ENCODE peak calls at places on chromosomes 2 and 18, in seven cellular contexts. U is CD4-positive, alpha-beta memory T cell; D is tibial artery; L is lower lobe of right lung; R is mucosa of descending colon; P is endothelial cell of umbilical vein; B is cardiac muscle cell. J is an unnamed sample. For H3K36me3, the result is how much of the 10 kb centered on the place peaks cover.

GRCh38 chr2:35989040-35989439 is 366.5 kb upstream of the CRIM1 start:
- DNase-seq in B (no peak), U (no peak), D (no peak), P (no peak), L (no peak), R (no peak), J (no peak)

GRCh38 chr18:47619771-47620170 is 310.7 kb downstream of the SMAD2 start:
- DNase-seq in P (no peak), R (no peak), U (no peak), B (no peak), D (no peak), L (no peak), J (no peak)

GRCh38 chr2:235768606-235769005 is 274.8 kb downstream of the AGAP1 start:
- DNase-seq in P (no peak), D (peak), R (no peak), B (no peak), L (no peak), U (no peak), J (no peak)

GRCh38 chr2:203035879-203036470 is 21.3 kb downstream of the NBEAL1 start:
- DNase-seq in P (no peak), U (no peak), B (no peak), D (no peak), R (no peak), L (no peak), J (no peak)

GRCh38 chr2:204172074-204172600 is 235.6 kb downstream of the ICOS start:
- DNase-seq in U (no peak), R (no peak), B (no peak), P (no peak), D (no peak), L (no peak), J (no peak)

GRCh38 chr18:44725300-44726096 is 44.8 kb downstream of the SETBP1 start:
- DNase-seq in U (peak), P (peak), B (no peak), R (peak), L (no peak), D (no peak), J (no peak)

GRCh38 chr18:5461056-5461455 is 82.7 kb downstream of the EPB41L3 start:
- DNase-seq in D (no peak), P (no peak), B (no peak), R (no peak), L (no peak), U (no peak), J (no peak)

GRCh38 chr2:146031158-146031557 is 1511.2 kb upstream of the ZEB2 start:
- DNase-seq in B (no peak), R (no peak), P (no peak), U (no peak), D (no peak), L (no peak), J (no peak)

GRCh38 chr2:181395871-181396574 is 61.2 kb upstream of the ITGA4 start:
- DNase-seq in U (no peak), D (no peak), L (no peak), B (no peak), P (no peak), R (no peak), J (no peak)

GRCh38 chr18:31658670-31659573 is 25.5 kb downstream of the B4GALT6 start:
- DNase-seq in P (no peak), B (no peak), R (no peak), U (no peak), L (no peak), D (no peak), J (no peak)

GRCh38 chr2:101486258-101486701 is 11.4 kb upstream of the RFX8 start:
- DNase-seq in P (peak), D (no peak), U (no peak), L (no peak), B (no peak), R (no peak), J (no peak)

GRCh38 chr18:57898506-57899124 is 95.5 kb upstream of the ATP8B1 start:
- DNase-seq in P (no peak), D (no peak), R (no peak), U (no peak), B (no peak), L (no peak), J (no peak)

GRCh38 chr2:86056935-86057334 is 48.8 kb downstream of the POLR1A start:
- DNase-seq in P (no peak), D (no peak), B (no peak), L (no peak), R (no peak), U (no peak), J (no peak)
- H3K36me3 ChIP-seq in P (under half), D (under half), B (under half), L (under half), R (under half), U (under half), J (under half)

GRCh38 chr2:163656622-163657021 is 79.2 kb downstream of the FIGN start:
- DNase-seq in D (no peak), P (peak), U (no peak), R (no peak), B (peak), L (no peak), J (no peak)
- H3K4me3 ChIP-seq in D (no peak), P (no peak), U (no peak), R (no peak), B (no peak), L (no peak), J (no peak)

DNA sequence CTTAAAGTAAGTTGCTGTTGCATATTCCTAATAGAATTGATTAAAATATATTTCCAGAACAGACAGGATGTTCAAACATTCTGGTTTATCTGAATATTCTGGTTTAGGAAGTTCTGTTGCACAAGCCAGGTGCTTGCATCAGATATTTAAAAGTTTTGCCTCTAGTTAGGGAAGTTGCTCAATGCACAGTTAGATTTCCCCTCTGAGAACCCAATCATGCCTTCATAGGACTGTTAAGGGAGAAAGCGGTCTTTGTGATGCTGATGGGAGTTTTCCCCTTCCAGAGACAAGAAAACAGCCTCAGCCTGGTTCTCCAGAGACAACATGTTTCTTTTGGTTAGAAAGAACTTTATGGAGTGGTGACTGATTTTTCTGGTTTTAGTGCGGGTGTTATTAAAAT is 65.6 kb upstream of the REV1 start:
- DNase-seq in B (no peak), R (no peak), U (no peak), D (no peak), L (no peak), P (no peak), J (no peak)
- H3K36me3 ChIP-seq in B (under half), R (under half), U (under half), D (under half), L (under half), P (under half), J (under half)

GRCh38 chr18:75809392-75809791 is 381.9 kb upstream of the SMIM21 start:
- DNase-seq in P (no peak), B (no peak), D (no peak), L (no peak), U (no peak), R (no peak), J (no peak)
- H3K4me3 ChIP-seq in P (no peak), B (no peak), D (no peak), L (peak), U (no peak), R (no peak), J (no peak)

GRCh38 chr2:33588246-33588645 is 10.9 kb downstream of the FAM98A start:
- DNase-seq in P (no peak), D (no peak), L (no peak), B (no peak), U (no peak), R (no peak), J (no peak)
- H3K36me3 ChIP-seq in P (under half), D (under half), L (half or more), B (under half), U (under half), R (under half), J (under half)

DNA sequence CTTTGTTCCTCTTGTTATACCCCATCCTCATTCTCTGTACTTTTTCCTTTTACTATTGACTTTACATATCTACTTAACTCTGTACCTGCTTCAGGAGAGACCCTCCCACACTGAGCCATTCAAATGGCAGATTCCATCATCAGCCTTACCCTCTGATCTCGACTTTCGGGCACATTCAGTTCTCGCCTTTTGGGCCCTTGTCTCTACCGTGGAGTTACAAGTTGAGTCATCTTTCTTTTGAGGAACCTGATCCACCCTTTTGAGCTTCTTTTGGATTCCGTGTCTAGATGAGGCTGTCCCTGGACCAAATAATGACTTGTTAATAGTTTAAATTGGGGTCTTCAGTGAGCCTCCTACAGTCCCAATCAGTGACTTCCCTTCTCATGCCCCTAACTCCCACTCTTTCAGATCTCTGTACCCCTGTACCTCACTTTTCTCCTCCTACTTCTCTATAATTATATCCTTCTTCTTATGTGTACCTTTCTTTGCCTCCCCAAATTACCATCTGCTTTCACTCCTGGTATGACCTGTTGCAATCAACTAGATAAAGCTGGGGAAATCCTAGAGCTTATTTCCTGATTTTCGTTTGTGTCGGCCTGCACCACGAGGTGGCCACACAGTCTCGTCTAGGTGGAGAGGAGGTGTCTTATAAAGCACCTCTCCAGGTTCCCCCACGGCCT is 17.2 kb downstream of the SP110 start:
- DNase-seq in U (peak), P (no peak), B (no peak), R (no peak), L (no peak), D (no peak), J (no peak)
- H3K4me3 ChIP-seq in U (no peak), P (no peak), B (no peak), R (no peak), L (no peak), D (no peak), J (no peak)

GRCh38 chr2:216424305-216424704 is 12.0 kb downstream of the SMARCAL1 start:
- DNase-seq in P (no peak), D (no peak), L (no peak), B (no peak), R (no peak), U (no peak), J (no peak)

GRCh38 chr2:216429403-216429802 is 17.1 kb downstream of the SMARCAL1 start:
- DNase-seq in R (no peak), P (no peak), B (no peak), D (no peak), L (no peak), U (no peak), J (no peak)

GRCh38 chr2:216425008-216425780 is 12.9 kb downstream of the SMARCAL1 start:
- DNase-seq in L (no peak), U (no peak), P (no peak), D (no peak), R (no peak), B (no peak), J (no peak)

GRCh38 chr2:216426938-216427337 is 14.7 kb downstream of the SMARCAL1 start:
- DNase-seq in D (no peak), B (no peak), R (no peak), P (no peak), U (no peak), L (no peak), J (no peak)

DNA sequence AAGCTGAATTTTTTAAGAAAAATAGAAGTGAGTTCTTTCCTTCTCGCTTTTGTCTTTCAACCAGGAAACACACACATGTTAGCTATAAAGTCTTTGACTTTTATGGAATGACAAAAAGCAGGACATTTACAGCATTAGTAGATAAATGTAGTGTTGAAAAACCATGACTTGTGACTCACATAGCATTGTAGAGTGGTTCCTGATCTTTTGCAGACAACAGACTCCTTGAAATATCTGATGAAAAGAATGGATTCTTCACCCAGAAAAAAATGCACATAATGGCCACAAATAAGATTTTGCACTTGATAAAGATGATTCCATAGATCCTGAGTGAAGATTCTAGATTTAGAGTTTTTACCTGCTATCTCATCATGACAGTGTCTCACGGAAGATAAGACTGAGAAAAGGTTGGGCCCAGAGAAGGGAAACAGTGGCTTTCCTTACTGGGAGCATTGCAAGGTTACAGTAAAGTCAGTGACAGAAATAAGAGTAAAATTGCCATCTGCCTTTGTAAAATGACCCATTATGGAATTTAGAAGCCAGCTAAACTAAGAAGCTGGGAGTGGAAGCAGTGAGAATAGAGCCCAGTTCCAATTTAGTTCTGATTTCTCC is 14.0 kb downstream of the SMARCAL1 start:
- DNase-seq in P (no peak), L (no peak), B (no peak), D (no peak), R (no peak), U (no peak), J (no peak)
- H3K36me3 ChIP-seq in P (under half), L (half or more), B (under half), D (half or more), R (under half), U (half or more), J (under half)

J was measured in Panc1.